ENCODE peak calls at places on chromosomes 16 and 17, in seven cellular contexts. One of them, this sample, is unnamed.

GRCh38 chr16:84225571-84225970 is 14.2 kb downstream of the KCNG4 start:
- DNase-seq in K562: no peak
- DNase-seq in H1: no peak
- DNase-seq in SK-N-SH: no peak
- DNase-seq in HCT116: no peak
- DNase-seq in GM12878: no peak
- DNase-seq in HepG2: no peak
- DNase-seq in this sample: no peak

GRCh38 chr16:5234295-5235050 is 136.9 kb upstream of the EEF2KMT start:
- DNase-seq in K562: no peak
- DNase-seq in H1: no peak
- DNase-seq in SK-N-SH: no peak
- DNase-seq in HCT116: no peak
- DNase-seq in GM12878: no peak
- DNase-seq in HepG2: no peak
- DNase-seq in this sample: no peak

GRCh38 chr17:794876-795275 is 12.7 kb downstream of the MRM3 start:
- DNase-seq in K562: peak
- DNase-seq in H1: peak
- DNase-seq in SK-N-SH: peak
- DNase-seq in HCT116: peak
- DNase-seq in GM12878: no peak
- DNase-seq in HepG2: peak
- DNase-seq in this sample: peak

GRCh38 chr16:87762620-87763019 is 3.2 kb downstream of the KLHDC4 start:
- DNase-seq in K562: no peak
- DNase-seq in H1: no peak
- DNase-seq in SK-N-SH: no peak
- DNase-seq in HCT116: no peak
- DNase-seq in GM12878: no peak
- DNase-seq in HepG2: no peak
- DNase-seq in this sample: no peak

GRCh38 chr16:65617421-65617820 is 495.6 kb upstream of the CDH11 start:
- DNase-seq in K562: no peak
- DNase-seq in H1: no peak
- DNase-seq in SK-N-SH: no peak
- DNase-seq in HCT116: no peak
- DNase-seq in GM12878: no peak
- DNase-seq in HepG2: no peak
- DNase-seq in this sample: no peak

GRCh38 chr16:67673712-67674580 is 7.3 kb downstream of the C16orf86 start:
- DNase-seq in K562: no peak
- DNase-seq in H1: no peak
- DNase-seq in SK-N-SH: peak
- DNase-seq in HCT116: no peak
- DNase-seq in GM12878: no peak
- DNase-seq in HepG2: no peak
- DNase-seq in this sample: no peak

GRCh38 chr17:66644311-66644710 is 190.6 kb upstream of the CACNG5 start:
- DNase-seq in K562: no peak
- DNase-seq in H1: no peak
- DNase-seq in SK-N-SH: no peak
- DNase-seq in HCT116: no peak
- DNase-seq in GM12878: no peak
- DNase-seq in HepG2: no peak
- DNase-seq in this sample: no peak

GRCh38 chr16:58422809-58423208 is 30.5 kb downstream of the GINS3 start:
- DNase-seq in K562: no peak
- DNase-seq in H1: no peak
- DNase-seq in SK-N-SH: no peak
- DNase-seq in HCT116: no peak
- DNase-seq in GM12878: no peak
- DNase-seq in HepG2: no peak
- DNase-seq in this sample: no peak

GRCh38 chr16:76222087-76222486 is 55.1 kb upstream of the CNTNAP4 start:
- DNase-seq in K562: no peak
- DNase-seq in H1: no peak
- DNase-seq in SK-N-SH: no peak
- DNase-seq in HCT116: no peak
- DNase-seq in GM12878: no peak
- DNase-seq in HepG2: peak
- DNase-seq in this sample: no peak

GRCh38 chr17:74430706-74431567 is 951 bp upstream of the GPRC5C start:
- DNase-seq in K562: peak
- DNase-seq in H1: peak
- DNase-seq in SK-N-SH: peak
- DNase-seq in HCT116: peak
- DNase-seq in GM12878: peak
- DNase-seq in HepG2: peak
- DNase-seq in this sample: no peak

GRCh38 chr16:79839851-79840321 is 239.3 kb upstream of the MAF start:
- DNase-seq in K562: no peak
- DNase-seq in H1: no peak
- DNase-seq in SK-N-SH: no peak
- DNase-seq in HCT116: no peak
- DNase-seq in GM12878: no peak
- DNase-seq in HepG2: no peak
- DNase-seq in this sample: no peak

GRCh38 chr17:47252209-47252608 is 1.4 kb upstream of the ITGB3 start:
- DNase-seq in K562: no peak
- DNase-seq in H1: no peak
- DNase-seq in SK-N-SH: no peak
- DNase-seq in HCT116: no peak
- DNase-seq in GM12878: no peak
- DNase-seq in HepG2: peak
- DNase-seq in this sample: no peak

GRCh38 chr17:83175551-83176271 is 96.3 kb downstream of the METRNL start:
- DNase-seq in K562: no peak
- DNase-seq in H1: peak
- DNase-seq in SK-N-SH: no peak
- DNase-seq in HCT116: no peak
- DNase-seq in GM12878: no peak
- DNase-seq in HepG2: no peak
- DNase-seq in this sample: no peak

GRCh38 chr17:3635474-3636153 is 436 bp downstream of the SHPK start:
- DNase-seq in K562: no peak
- DNase-seq in H1: no peak
- DNase-seq in SK-N-SH: peak
- DNase-seq in HCT116: no peak
- DNase-seq in GM12878: no peak
- DNase-seq in HepG2: peak
- DNase-seq in this sample: no peak

GRCh38 chr16:87472142-87472778 is 20.6 kb downstream of the ZCCHC14 start:
- DNase-seq in K562: no peak
- DNase-seq in H1: no peak
- DNase-seq in SK-N-SH: no peak
- DNase-seq in HCT116: no peak
- DNase-seq in GM12878: no peak
- DNase-seq in HepG2: no peak
- DNase-seq in this sample: no peak

GRCh38 chr17:21296097-21297025 is 11.8 kb downstream of the MAP2K3 start:
- DNase-seq in K562: peak
- DNase-seq in H1: no peak
- DNase-seq in SK-N-SH: peak
- DNase-seq in HCT116: no peak
- DNase-seq in GM12878: no peak
- DNase-seq in HepG2: no peak
- DNase-seq in this sample: no peak

GRCh38 chr17:9427460-9428315 is 147.9 kb downstream of the STX8 start:
- DNase-seq in K562: no peak
- DNase-seq in H1: no peak
- DNase-seq in SK-N-SH: no peak
- DNase-seq in HCT116: no peak
- DNase-seq in GM12878: no peak
- DNase-seq in HepG2: no peak
- DNase-seq in this sample: no peak

GRCh38 chr17:29619251-29619650 is 3.5 kb downstream of the CORO6 start:
- DNase-seq in K562: no peak
- DNase-seq in H1: no peak
- DNase-seq in SK-N-SH: peak
- DNase-seq in HCT116: no peak
- DNase-seq in GM12878: no peak
- DNase-seq in HepG2: no peak
- DNase-seq in this sample: no peak

GRCh38 chr17:2090804-2091534 is 36.1 kb downstream of the HIC1 start:
- DNase-seq in K562: peak
- DNase-seq in H1: peak
- DNase-seq in SK-N-SH: peak
- DNase-seq in HCT116: no peak
- DNase-seq in GM12878: no peak
- DNase-seq in HepG2: no peak
- DNase-seq in this sample: no peak

GRCh38 chr16:85557083-85557975 is 55.8 kb upstream of the GSE1 start:
- DNase-seq in K562: peak
- DNase-seq in H1: peak
- DNase-seq in SK-N-SH: peak
- DNase-seq in HCT116: no peak
- DNase-seq in GM12878: no peak
- DNase-seq in HepG2: peak
- DNase-seq in this sample: no peak

GRCh38 chr16:24935336-24935735 is 79.8 kb downstream of the ARHGAP17 start:
- DNase-seq in K562: no peak
- DNase-seq in H1: no peak
- DNase-seq in SK-N-SH: no peak
- DNase-seq in HCT116: no peak
- DNase-seq in GM12878: no peak
- DNase-seq in HepG2: no peak
- DNase-seq in this sample: no peak

GRCh38 chr16:68370921-68371651 is 60.3 kb downstream of the PRMT7 start:
- DNase-seq in K562: no peak
- DNase-seq in H1: no peak
- DNase-seq in SK-N-SH: no peak
- DNase-seq in HCT116: no peak
- DNase-seq in GM12878: no peak
- DNase-seq in HepG2: no peak
- DNase-seq in this sample: no peak

GRCh38 chr16:30009085-30009862 is 1.6 kb downstream of the DOC2A start:
- DNase-seq in K562: no peak
- DNase-seq in H1: no peak
- DNase-seq in SK-N-SH: no peak
- DNase-seq in HCT116: no peak
- DNase-seq in GM12878: no peak
- DNase-seq in HepG2: no peak
- DNase-seq in this sample: no peak
- TF ChIP-seq SIN3A in K562: no peak
- TF ChIP-seq SIN3A in H1: no peak
- TF ChIP-seq SIN3A in SK-N-SH: no peak
- TF ChIP-seq SIN3A in HCT116: no peak
- TF ChIP-seq SIN3A in GM12878: no peak
- TF ChIP-seq SIN3A in HepG2: no peak
- TF ChIP-seq SIN3A in this sample: no peak

DNA sequence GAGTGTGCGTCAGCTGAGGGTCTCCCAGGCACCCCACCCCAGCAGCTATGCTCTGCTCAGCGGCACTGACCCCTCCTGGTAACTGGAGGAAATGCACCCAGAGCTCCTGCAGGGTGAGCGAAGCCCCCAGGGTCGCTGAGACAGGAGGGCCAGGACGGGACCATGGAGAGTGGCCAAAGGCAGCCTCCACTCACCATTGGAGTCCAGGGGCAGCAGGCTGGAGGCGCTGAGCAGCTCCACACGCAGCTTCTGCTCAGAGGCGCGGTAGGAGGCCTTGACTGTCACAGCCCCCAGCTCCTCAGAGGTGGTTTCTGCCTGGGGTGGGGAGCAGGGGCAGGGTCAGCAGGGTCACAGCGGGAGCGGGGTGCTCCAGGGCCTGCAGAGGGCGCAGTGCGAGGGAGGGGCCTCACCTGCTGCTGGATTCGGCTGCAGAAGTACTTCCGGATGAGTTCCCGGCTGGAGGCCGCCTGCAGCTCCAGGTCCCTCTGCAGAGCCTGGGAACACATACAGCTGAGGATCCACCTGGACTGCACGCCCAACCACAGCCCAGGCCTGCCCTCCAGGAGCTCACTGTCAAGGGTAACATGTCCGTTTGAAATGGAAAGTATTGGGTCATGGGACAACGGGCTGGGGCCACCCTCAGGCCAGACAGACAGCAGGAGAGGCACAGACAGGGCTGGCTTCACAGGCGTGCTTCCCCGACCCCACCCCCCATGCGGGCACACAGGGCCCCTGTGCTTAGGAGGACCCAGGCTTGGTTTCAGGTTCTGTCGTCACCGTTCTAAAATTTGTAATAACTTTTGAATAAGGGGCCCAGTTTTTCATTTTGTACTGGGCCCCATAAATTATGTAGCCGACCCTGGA is 13.8 kb downstream of the UNC13D start:
- DNase-seq in K562: no peak
- DNase-seq in H1: peak
- DNase-seq in SK-N-SH: peak
- DNase-seq in HCT116: no peak
- DNase-seq in GM12878: no peak
- DNase-seq in HepG2: no peak
- DNase-seq in this sample: no peak
- TF ChIP-seq CTCF in K562: peak
- TF ChIP-seq CTCF in H1: peak
- TF ChIP-seq CTCF in SK-N-SH: peak
- TF ChIP-seq CTCF in HCT116: peak
- TF ChIP-seq CTCF in GM12878: peak
- TF ChIP-seq CTCF in HepG2: peak
- TF ChIP-seq CTCF in this sample: peak

GRCh38 chr17:80956321-80957190 is 35.1 kb upstream of the CHMP6 start:
- DNase-seq in K562: no peak
- DNase-seq in H1: no peak
- DNase-seq in SK-N-SH: no peak
- DNase-seq in HCT116: no peak
- DNase-seq in GM12878: no peak
- DNase-seq in HepG2: no peak
- DNase-seq in this sample: no peak
- TF ChIP-seq SIN3A in K562: no peak
- TF ChIP-seq SIN3A in H1: no peak
- TF ChIP-seq SIN3A in SK-N-SH: no peak
- TF ChIP-seq SIN3A in HCT116: no peak
- TF ChIP-seq SIN3A in GM12878: no peak
- TF ChIP-seq SIN3A in HepG2: no peak
- TF ChIP-seq SIN3A in this sample: no peak

GRCh38 chr17:17433260-17433659 is 43.5 kb upstream of the MED9 start:
- DNase-seq in K562: no peak
- DNase-seq in H1: no peak
- DNase-seq in SK-N-SH: no peak
- DNase-seq in HCT116: no peak
- DNase-seq in GM12878: no peak
- DNase-seq in HepG2: peak
- DNase-seq in this sample: no peak

GRCh38 chr17:17437461-17437860 is 39.3 kb upstream of the MED9 start:
- DNase-seq in K562: no peak
- DNase-seq in H1: no peak
- DNase-seq in SK-N-SH: no peak
- DNase-seq in HCT116: no peak
- DNase-seq in GM12878: no peak
- DNase-seq in HepG2: no peak
- DNase-seq in this sample: no peak

GRCh38 chr17:17434477-17434876 is 42.3 kb upstream of the MED9 start:
- DNase-seq in K562: no peak
- DNase-seq in H1: no peak
- DNase-seq in SK-N-SH: no peak
- DNase-seq in HCT116: no peak
- DNase-seq in GM12878: no peak
- DNase-seq in HepG2: no peak
- DNase-seq in this sample: no peak

GRCh38 chr17:17437893-17438292 is 38.9 kb upstream of the MED9 start:
- DNase-seq in K562: no peak
- DNase-seq in H1: no peak
- DNase-seq in SK-N-SH: no peak
- DNase-seq in HCT116: no peak
- DNase-seq in GM12878: no peak
- DNase-seq in HepG2: no peak
- DNase-seq in this sample: no peak

GRCh38 chr17:17435323-17435722 is 41.5 kb upstream of the MED9 start:
- DNase-seq in K562: no peak
- DNase-seq in H1: no peak
- DNase-seq in SK-N-SH: no peak
- DNase-seq in HCT116: no peak
- DNase-seq in GM12878: no peak
- DNase-seq in HepG2: peak
- DNase-seq in this sample: no peak
- TF ChIP-seq CTCF in K562: no peak
- TF ChIP-seq CTCF in H1: no peak
- TF ChIP-seq CTCF in SK-N-SH: peak
- TF ChIP-seq CTCF in HCT116: no peak
- TF ChIP-seq CTCF in GM12878: no peak
- TF ChIP-seq CTCF in HepG2: peak
- TF ChIP-seq CTCF in this sample: no peak

This sample was measured in Panc1.